ENCODE peak calls at places on chromosomes 7 and 10, in eight cellular contexts. Z is AG10803, Y is BE2C, Q is WTC11, H is MCF 10A, P is uterus, T is left ventricle myocardium inferior, M is hepatocyte. R is an unnamed sample.

GRCh38 chr7:26616235-26616634 is 248.2 kb downstream of the SKAP2 start:
- DNase-seq in Z (no peak), Y (no peak), Q (no peak), H (peak), P (no peak), T (no peak), M (no peak), R (no peak)

GRCh38 chr10:44952779-44953231 is 6.8 kb upstream of the RASSF4 start:
- DNase-seq in Z (no peak), Y (no peak), Q (no peak), H (no peak), P (no peak), T (no peak), M (no peak), R (no peak)

GRCh38 chr7:72924748-72925545 is at the start of gene POM121:
- DNase-seq in Z (peak), Y (peak), Q (peak), H (peak), P (peak), T (peak), M (peak), R (peak)

GRCh38 chr10:308572-309085 is 173.4 kb downstream of the ZMYND11 start:
- DNase-seq in Z (no peak), Y (no peak), Q (no peak), H (no peak), P (no peak), T (no peak), M (peak), R (no peak)

GRCh38 chr10:4720463-4720862 is 105.5 kb upstream of the AKR1E2 start:
- DNase-seq in Z (peak), Y (no peak), Q (no peak), H (no peak), P (no peak), T (no peak), M (no peak), R (no peak)

GRCh38 chr7:21675255-21675654 is 132.4 kb downstream of the DNAH11 start:
- DNase-seq in Z (no peak), Y (no peak), Q (no peak), H (no peak), P (no peak), T (no peak), M (no peak), R (no peak)

GRCh38 chr7:1086588-1087461 is 1.1 kb upstream of the GPER1 start:
- DNase-seq in Z (peak), Y (peak), Q (peak), H (peak), P (peak), T (peak), M (peak), R (peak)

GRCh38 chr7:73847941-73848723 is 5.8 kb upstream of the METTL27 start:
- DNase-seq in Z (no peak), Y (no peak), Q (no peak), H (no peak), P (no peak), T (no peak), M (no peak), R (no peak)

GRCh38 chr10:127303105-127303504 is 106.7 kb upstream of the INSYN2A start:
- DNase-seq in Z (no peak), Y (no peak), Q (no peak), H (peak), P (no peak), T (no peak), M (no peak), R (no peak)

GRCh38 chr7:130242198-130243014 is 24.3 kb upstream of the CPA2 start:
- DNase-seq in Z (peak), Y (peak), Q (peak), H (peak), P (peak), T (peak), M (peak), R (peak)

GRCh38 chr10:129785536-129785981 is 178.5 kb downstream of the EBF3 start:
- DNase-seq in Z (no peak), Y (no peak), Q (no peak), H (no peak), P (no peak), T (no peak), M (no peak), R (no peak)

GRCh38 chr10:129786216-129786615 is 177.9 kb downstream of the EBF3 start:
- DNase-seq in Z (no peak), Y (no peak), Q (no peak), H (no peak), P (no peak), T (no peak), M (no peak), R (no peak)

GRCh38 chr10:129784891-129785290 is 179.2 kb downstream of the EBF3 start:
- DNase-seq in Z (no peak), Y (no peak), Q (no peak), H (no peak), P (no peak), T (no peak), M (no peak), R (no peak)

GRCh38 chr10:129780901-129781795 is 182.9 kb downstream of the EBF3 start:
- DNase-seq in Z (no peak), Y (no peak), Q (no peak), H (no peak), P (no peak), T (no peak), M (no peak), R (no peak)

DNA sequence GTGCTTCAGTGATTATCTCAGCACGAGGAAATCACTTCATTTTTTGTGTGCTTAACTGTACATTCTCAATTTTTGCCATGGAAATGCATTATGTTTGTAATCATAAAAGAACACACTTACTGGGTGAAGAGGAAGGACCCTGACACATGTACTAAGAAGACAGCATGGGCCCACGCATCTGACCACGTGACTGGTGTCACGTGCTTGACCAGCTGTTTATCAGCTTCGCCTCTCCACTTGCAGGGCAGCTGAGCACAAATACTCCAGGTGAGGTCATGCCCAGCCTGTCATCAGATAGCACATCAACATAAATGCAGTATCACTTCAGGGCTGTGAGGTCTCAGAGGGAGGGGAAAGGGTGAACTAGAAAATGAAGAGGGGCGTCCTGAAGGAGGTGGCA is 179.8 kb downstream of the EBF3 start:
- DNase-seq in Z (no peak), Y (no peak), Q (no peak), H (no peak), P (no peak), T (no peak), M (no peak), R (no peak)
- TF ChIP-seq CTCF in Z (no peak), Y (no peak), Q (no peak), H (no peak), P (no peak), T (no peak), M (no peak), R (no peak)

GRCh38 chr10:103140469-103140868 is 52.6 kb downstream of the NT5C2 start:
- DNase-seq in Z (no peak), Y (no peak), Q (no peak), H (no peak), P (no peak), T (no peak), M (no peak), R (no peak)
- TF ChIP-seq CTCF in Z (no peak), Y (no peak), Q (no peak), H (no peak), P (no peak), T (no peak), M (no peak), R (no peak)

GRCh38 chr7:18356195-18356645 is 139.3 kb upstream of the HDAC9 start:
- DNase-seq in Z (peak), Y (no peak), Q (no peak), H (peak), P (no peak), T (no peak), M (peak), R (no peak)
- TF ChIP-seq CTCF in Z (peak), Y (peak), Q (peak), H (peak), P (peak), T (peak), M (peak), R (peak)

GRCh38 chr10:116160271-116160670 is 112.7 kb downstream of the GFRA1 start:
- DNase-seq in Z (no peak), Y (no peak), Q (no peak), H (no peak), P (no peak), T (no peak), M (no peak), R (no peak)

GRCh38 chr10:116162851-116163250 is 110.2 kb downstream of the GFRA1 start:
- DNase-seq in Z (no peak), Y (no peak), Q (no peak), H (no peak), P (no peak), T (no peak), M (no peak), R (no peak)

GRCh38 chr10:116163308-116163707 is 109.7 kb downstream of the GFRA1 start:
- DNase-seq in Z (no peak), Y (no peak), Q (no peak), H (no peak), P (no peak), T (no peak), M (no peak), R (no peak)

GRCh38 chr10:116163732-116164131 is 109.3 kb downstream of the GFRA1 start:
- DNase-seq in Z (no peak), Y (no peak), Q (no peak), H (no peak), P (no peak), T (no peak), M (no peak), R (no peak)

DNA sequence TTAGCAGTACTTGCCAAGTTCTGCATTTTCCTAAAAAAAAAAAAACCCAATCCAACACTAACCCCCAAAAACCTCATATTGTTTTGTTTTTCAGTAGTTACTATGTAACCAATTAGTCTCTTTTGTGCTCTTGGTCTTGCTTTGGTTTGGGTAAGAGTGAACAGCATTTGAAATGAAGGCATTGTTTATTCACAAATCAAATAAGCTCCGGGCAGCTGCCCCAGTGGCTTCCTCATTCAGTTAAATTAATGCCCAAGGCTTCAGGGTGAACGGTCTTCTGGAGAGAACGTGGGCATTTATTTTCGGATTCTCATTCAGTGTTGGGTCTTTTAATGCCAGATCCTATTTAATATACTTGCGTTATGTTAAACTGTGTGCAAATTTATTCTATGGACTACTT is 108.7 kb downstream of the GFRA1 start:
- DNase-seq in Z (no peak), Y (no peak), Q (no peak), H (no peak), P (no peak), T (no peak), M (no peak), R (no peak)
- TF ChIP-seq CTCF in Z (no peak), Y (no peak), Q (no peak), H (no peak), P (no peak), T (no peak), M (no peak), R (no peak)

GRCh38 chr7:95725170-95725569 is 47.2 kb upstream of the DYNC1I1 start:
- DNase-seq in Z (no peak), Y (no peak), Q (no peak), H (peak), P (no peak), T (no peak), M (no peak), R (no peak)
- TF ChIP-seq CTCF in Z (peak), Y (peak), Q (no peak), H (no peak), P (no peak), T (no peak), M (peak), R (no peak)

DNA sequence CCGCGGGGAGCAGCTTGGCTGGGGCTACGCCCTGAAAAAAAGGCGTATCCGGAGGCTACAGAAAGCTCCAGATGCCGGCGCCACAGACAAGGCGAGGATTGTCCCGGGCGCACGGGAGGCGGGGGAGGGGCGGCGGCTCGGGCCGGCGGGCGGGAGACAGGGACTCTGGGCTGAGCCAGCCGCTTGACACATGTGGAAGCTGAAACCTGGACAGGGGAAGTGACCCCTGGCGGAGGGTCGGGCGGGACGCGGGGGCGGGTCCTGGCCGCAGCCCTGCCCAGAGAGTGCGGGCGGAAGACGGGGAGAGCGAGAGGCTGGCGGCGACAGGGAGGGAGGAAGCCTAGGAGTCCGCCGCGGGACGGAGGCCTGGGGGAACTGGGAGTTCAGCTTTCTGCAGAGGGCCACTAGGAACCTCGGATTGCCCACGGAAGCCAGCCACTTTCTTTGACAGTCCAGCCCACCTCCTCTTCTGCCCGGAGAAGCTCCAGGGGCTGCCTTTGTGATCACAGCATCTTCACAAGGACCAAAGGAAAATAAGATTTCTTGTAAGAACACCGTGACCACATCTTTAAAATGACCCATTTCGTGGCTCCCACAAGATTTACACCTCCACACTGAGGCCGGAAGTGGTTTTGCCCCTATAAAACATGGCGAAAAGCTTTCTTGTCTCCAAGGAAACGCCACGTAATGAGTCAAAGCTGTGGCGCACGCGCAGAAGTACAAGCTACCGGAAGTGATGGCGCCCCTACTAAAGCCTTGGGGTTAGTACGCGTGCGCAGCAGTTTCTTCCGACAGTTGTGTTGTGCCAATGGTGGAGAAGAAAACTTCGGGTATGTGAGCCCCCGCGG is at the start of the genes PLOD3 and ZNHIT1:
- DNase-seq in Z (peak), Y (peak), Q (peak), H (peak), P (peak), T (peak), M (peak), R (peak)
- TF ChIP-seq CTCF in Z (peak), Y (no peak), Q (no peak), H (no peak), P (peak), T (peak), M (no peak), R (no peak)

GRCh38 chr7:11452491-11452890 is 379.5 kb downstream of the THSD7A start:
- DNase-seq in Z (no peak), Y (no peak), Q (no peak), H (no peak), P (no peak), T (no peak), M (no peak), R (no peak)

GRCh38 chr7:11458736-11459483 is 373.1 kb downstream of the THSD7A start:
- DNase-seq in Z (peak), Y (no peak), Q (no peak), H (peak), P (no peak), T (no peak), M (no peak), R (no peak)

GRCh38 chr7:11456574-11456973 is 375.4 kb downstream of the THSD7A start:
- DNase-seq in Z (no peak), Y (peak), Q (no peak), H (no peak), P (no peak), T (no peak), M (no peak), R (no peak)

GRCh38 chr7:11461999-11462398 is 370.0 kb downstream of the THSD7A start:
- DNase-seq in Z (no peak), Y (no peak), Q (no peak), H (no peak), P (no peak), T (no peak), M (no peak), R (no peak)

GRCh38 chr7:11457419-11457818 is 374.6 kb downstream of the THSD7A start:
- DNase-seq in Z (no peak), Y (no peak), Q (no peak), H (no peak), P (no peak), T (no peak), M (no peak), R (no peak)
- TF ChIP-seq CTCF in Z (no peak), Y (no peak), Q (no peak), H (no peak), P (no peak), T (no peak), M (no peak), R (no peak)

GRCh38 chr10:55628260-55628701 is 732.8 kb downstream of the ZWINT start:
- DNase-seq in Z (no peak), Y (peak), Q (peak), H (no peak), P (no peak), T (no peak), M (peak), R (peak)
- TF ChIP-seq CTCF in Z (no peak), Y (peak), Q (no peak), H (no peak), P (no peak), T (no peak), M (peak), R (no peak)

GRCh38 chr7:95921543-95921942 is 149.2 kb downstream of the DYNC1I1 start:
- DNase-seq in Z (peak), Y (no peak), Q (no peak), H (peak), P (no peak), T (no peak), M (no peak), R (no peak)

GRCh38 chr7:95916573-95917371 is 144.4 kb downstream of the DYNC1I1 start:
- DNase-seq in Z (peak), Y (peak), Q (peak), H (peak), P (peak), T (peak), M (peak), R (peak)

GRCh38 chr7:95922191-95922590 is 149.8 kb downstream of the DYNC1I1 start:
- DNase-seq in Z (peak), Y (no peak), Q (no peak), H (no peak), P (no peak), T (no peak), M (no peak), R (no peak)

GRCh38 chr7:95917622-95918021 is 145.3 kb downstream of the DYNC1I1 start:
- DNase-seq in Z (no peak), Y (no peak), Q (no peak), H (no peak), P (no peak), T (no peak), M (no peak), R (peak)

DNA sequence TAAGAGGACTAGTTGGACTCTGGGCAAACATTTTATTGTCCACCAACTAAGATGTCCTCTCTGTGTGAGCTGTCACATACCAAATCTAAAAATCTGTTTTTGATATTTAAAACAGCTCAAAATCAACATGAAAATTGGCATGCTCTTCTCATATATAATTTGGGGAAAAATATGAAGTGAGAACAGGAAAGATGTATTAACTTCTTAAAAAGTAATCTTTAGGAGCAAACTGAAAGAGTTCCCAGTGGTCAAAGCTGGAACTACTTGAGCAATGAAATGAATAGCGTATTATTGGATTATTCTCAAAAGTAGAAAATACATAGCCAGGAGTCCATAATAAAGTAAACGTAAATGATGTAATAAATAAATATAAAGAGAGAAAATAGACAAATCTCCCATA is 147.2 kb downstream of the DYNC1I1 start:
- DNase-seq in Z (no peak), Y (no peak), Q (no peak), H (no peak), P (no peak), T (no peak), M (no peak), R (no peak)
- TF ChIP-seq CTCF in Z (peak), Y (peak), Q (no peak), H (no peak), P (no peak), T (no peak), M (no peak), R (peak)